ENCODE peak calls at places on chromosomes 1 and 21, in ten cellular contexts. G is endothelial cell; J is H1; E is naive thymus-derived CD8-positive, alpha-beta T cell; X is H4; H is activated T-cell treated with anti-CD3 and anti-CD28 coated beads, Interleukin-2, amount 50 U/mL, for 1 hour; L is hypothalamus; C is memory B cell; Q is AG10803; S is fibroblast of mammary gland. P is an unnamed sample.

GRCh38 chr1:243267346-243268283 is 11.8 kb downstream of the SDCCAG8 start:
- DNase-seq in G (no peak), J (no peak), E (no peak), X (no peak), H (no peak), L (no peak), C (no peak), Q (no peak), S (peak; percentile 73), P (no peak)

GRCh38 chr1:53061859-53062714 is at the start of gene PODN:
- DNase-seq in G (no peak), J (no peak), E (no peak), X (no peak), H (no peak), L (no peak), C (no peak), Q (peak; percentile 48), S (no peak), P (peak; percentile 5)

GRCh38 chr1:52905376-52905698 is 16.2 kb downstream of the ECHDC2 start:
- DNase-seq in G (no peak), J (no peak), E (no peak), X (no peak), H (no peak), L (no peak), C (no peak), Q (no peak), S (no peak), P (no peak)

GRCh38 chr1:15139654-15140350 is 13.7 kb upstream of the TMEM51 start:
- DNase-seq in G (peak; percentile 72), J (no peak), E (no peak), X (no peak), H (no peak), L (no peak), C (no peak), Q (no peak), S (no peak), P (no peak)

GRCh38 chr21:46005481-46005881 is 23.9 kb downstream of the COL6A1 start:
- DNase-seq in G (no peak), J (no peak), E (peak; percentile 16), X (no peak), H (no peak), L (no peak), C (no peak), Q (no peak), S (peak; percentile 54), P (peak; percentile 5)

GRCh38 chr1:3146907-3147306 is 77.9 kb downstream of the PRDM16 start:
- DNase-seq in G (no peak), J (no peak), E (no peak), X (no peak), H (no peak), L (no peak), C (no peak), Q (no peak), S (no peak), P (no peak)

GRCh38 chr1:147673401-147673800 is 3.1 kb upstream of the ACP6 start:
- DNase-seq in G (no peak), J (no peak), E (no peak), X (no peak), H (no peak), L (no peak), C (no peak), Q (peak; percentile 28), S (no peak), P (no peak)

GRCh38 chr1:50969611-50970507 is at the start of gene CDKN2C:
- DNase-seq in G (peak; percentile 43), J (no peak), E (peak; percentile 42), X (peak; percentile 91), H (peak; percentile 56), L (peak; percentile 57), C (no peak), Q (peak; percentile 93), S (peak; percentile 93), P (peak; percentile 52)

GRCh38 chr1:211281322-211282022 is 22.3 kb downstream of the RCOR3 start:
- DNase-seq in G (no peak), J (no peak), E (no peak), X (no peak), H (no peak), L (no peak), C (no peak), Q (no peak), S (no peak), P (no peak)

P was measured in activated T-helper 2 cell treated with anti-CD3 and anti-CD28 coated beads, Interferon-gamma antibody, Interleukin-2, Interleukin-4, amounts not matched to agents 10 μg/mL and 5 μg/mL and 100 μg/mL, durations not matched to agents 14 hours and 24 hours and 36 hours.